ENCODE peak calls at places on chromosomes 11 and 22, in five cellular contexts. One of them, this sample, is unnamed.

GRCh38 chr22:22375586-22376351 is 131.2 kb downstream of the VPREB1 start:
- DNase-seq in GM12878: no peak
- DNase-seq in HepG2: no peak
- DNase-seq in HEK293T: no peak
- DNase-seq in H1: no peak
- DNase-seq in this sample: no peak

GRCh38 chr11:128544625-128545024 is 42.7 kb downstream of the ETS1 start:
- DNase-seq in GM12878: no peak
- DNase-seq in H1: no peak
- DNase-seq in HEK293T: no peak
- DNase-seq in HepG2: no peak
- DNase-seq in this sample: no peak

GRCh38 chr11:103534959-103535358 is 425.7 kb downstream of the DYNC2H1 start:
- DNase-seq in GM12878: no peak
- DNase-seq in HEK293T: no peak
- DNase-seq in HepG2: no peak
- DNase-seq in H1: no peak
- DNase-seq in this sample: no peak

GRCh38 chr11:19906126-19906525 is 193.5 kb downstream of the NAV2 start:
- DNase-seq in GM12878: no peak
- DNase-seq in HEK293T: no peak
- DNase-seq in H1: no peak
- DNase-seq in HepG2: no peak
- DNase-seq in this sample: no peak

GRCh38 chr11:34223021-34223813 is 117.8 kb downstream of the NAT10 start:
- DNase-seq in GM12878: no peak
- DNase-seq in HEK293T: peak
- DNase-seq in HepG2: no peak
- DNase-seq in H1: no peak
- DNase-seq in this sample: no peak

GRCh38 chr22:21712751-21713427 is 22.7 kb downstream of the YPEL1 start:
- DNase-seq in HepG2: peak
- DNase-seq in GM12878: no peak
- DNase-seq in H1: peak
- DNase-seq in HEK293T: peak
- DNase-seq in this sample: peak

GRCh38 chr22:29002603-29003002 is 59.0 kb downstream of the C22orf31 start:
- DNase-seq in GM12878: no peak
- DNase-seq in HepG2: no peak
- DNase-seq in H1: no peak
- DNase-seq in HEK293T: no peak
- DNase-seq in this sample: no peak

GRCh38 chr11:64500176-64501013 is 90.6 kb upstream of the SLC22A12 start:
- DNase-seq in GM12878: no peak
- DNase-seq in HEK293T: no peak
- DNase-seq in HepG2: no peak
- DNase-seq in H1: no peak
- DNase-seq in this sample: no peak

GRCh38 chr11:4074266-4074665 is 20.3 kb upstream of the RRM1 start:
- DNase-seq in HepG2: no peak
- DNase-seq in H1: no peak
- DNase-seq in GM12878: no peak
- DNase-seq in HEK293T: no peak
- DNase-seq in this sample: no peak

DNA sequence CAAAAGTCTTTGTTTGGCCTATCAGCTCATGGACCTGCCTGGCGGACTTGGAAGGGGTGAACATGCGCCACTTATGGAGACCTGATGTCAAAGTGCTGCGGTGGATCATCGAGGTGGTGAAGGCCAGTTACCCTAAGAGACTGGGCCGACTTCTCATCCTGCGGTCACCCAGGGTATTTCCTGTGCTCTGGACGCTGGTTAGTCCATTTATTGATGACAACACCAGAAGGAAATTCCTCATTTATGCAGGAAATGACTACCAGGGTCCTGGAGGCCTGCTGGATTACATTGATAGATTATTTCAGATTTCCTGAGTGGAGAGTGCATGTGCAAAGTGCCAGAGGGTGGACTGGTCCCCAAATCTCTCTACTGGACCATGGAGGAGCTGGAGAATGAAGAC is 17.9 kb downstream of the ALKBH3 start:
- DNase-seq in H1: no peak
- DNase-seq in HepG2: no peak
- DNase-seq in HEK293T: no peak
- DNase-seq in GM12878: no peak
- DNase-seq in this sample: no peak
- TF ChIP-seq SUZ12 in H1: no peak
- TF ChIP-seq SUZ12 in HepG2: no peak
- TF ChIP-seq SUZ12 in HEK293T: no peak
- TF ChIP-seq SUZ12 in GM12878: no peak
- TF ChIP-seq SUZ12 in this sample: no peak

DNA sequence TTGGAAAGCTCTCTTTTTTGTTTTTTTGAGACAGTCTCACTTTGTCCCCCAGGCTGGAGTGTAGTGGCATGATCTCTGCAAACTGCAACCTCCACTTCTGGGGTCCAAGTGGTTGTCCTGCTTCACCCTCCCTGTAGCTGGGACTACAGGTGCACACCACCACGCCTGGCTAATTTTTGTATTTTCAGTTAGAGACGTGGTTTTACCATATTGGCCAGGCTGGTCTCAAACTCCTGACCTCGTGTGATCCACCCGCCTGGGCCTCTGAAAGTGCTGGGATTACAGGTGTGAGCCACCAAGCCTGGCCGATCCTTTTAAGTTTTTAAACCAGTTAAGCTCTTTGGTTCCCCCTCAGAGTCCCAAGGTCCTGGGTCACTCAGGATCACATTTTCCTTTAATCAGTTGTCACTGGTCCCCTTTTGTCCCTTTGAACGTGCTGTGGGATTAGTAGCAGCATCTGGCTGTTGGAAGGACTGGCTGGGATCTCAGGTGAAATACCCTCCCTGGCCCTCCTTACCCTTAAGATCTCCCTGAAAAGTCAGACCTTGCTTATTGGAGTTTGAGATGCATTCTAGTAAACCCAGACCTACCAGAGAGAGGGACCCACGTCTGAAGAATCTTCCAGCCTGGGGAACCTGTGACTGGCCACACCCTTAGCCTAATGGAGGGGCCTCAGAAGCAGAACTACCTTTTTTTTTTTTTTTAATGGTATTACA is 8.1 kb downstream of the MALAT1 start:
- DNase-seq in HepG2: no peak
- DNase-seq in GM12878: no peak
- DNase-seq in H1: peak
- DNase-seq in HEK293T: no peak
- DNase-seq in this sample: no peak
- TF ChIP-seq SUZ12 in HepG2: no peak
- TF ChIP-seq SUZ12 in GM12878: no peak
- TF ChIP-seq SUZ12 in H1: no peak
- TF ChIP-seq SUZ12 in HEK293T: no peak
- TF ChIP-seq SUZ12 in this sample: no peak

GRCh38 chr11:130177782-130178181 is 18.2 kb downstream of the ST14 start:
- DNase-seq in H1: no peak
- DNase-seq in HEK293T: no peak
- DNase-seq in GM12878: no peak
- DNase-seq in HepG2: no peak
- DNase-seq in this sample: no peak
- TF ChIP-seq SUZ12 in H1: no peak
- TF ChIP-seq SUZ12 in HEK293T: no peak
- TF ChIP-seq SUZ12 in GM12878: no peak
- TF ChIP-seq SUZ12 in HepG2: no peak
- TF ChIP-seq SUZ12 in this sample: no peak

GRCh38 chr11:125156346-125156745 is 8.2 kb upstream of the PKNOX2 start:
- DNase-seq in HEK293T: no peak
- DNase-seq in HepG2: no peak
- DNase-seq in H1: no peak
- DNase-seq in GM12878: no peak
- DNase-seq in this sample: no peak
- TF ChIP-seq SUZ12 in HEK293T: no peak
- TF ChIP-seq SUZ12 in HepG2: no peak
- TF ChIP-seq SUZ12 in H1: no peak
- TF ChIP-seq SUZ12 in GM12878: no peak
- TF ChIP-seq SUZ12 in this sample: no peak

DNA sequence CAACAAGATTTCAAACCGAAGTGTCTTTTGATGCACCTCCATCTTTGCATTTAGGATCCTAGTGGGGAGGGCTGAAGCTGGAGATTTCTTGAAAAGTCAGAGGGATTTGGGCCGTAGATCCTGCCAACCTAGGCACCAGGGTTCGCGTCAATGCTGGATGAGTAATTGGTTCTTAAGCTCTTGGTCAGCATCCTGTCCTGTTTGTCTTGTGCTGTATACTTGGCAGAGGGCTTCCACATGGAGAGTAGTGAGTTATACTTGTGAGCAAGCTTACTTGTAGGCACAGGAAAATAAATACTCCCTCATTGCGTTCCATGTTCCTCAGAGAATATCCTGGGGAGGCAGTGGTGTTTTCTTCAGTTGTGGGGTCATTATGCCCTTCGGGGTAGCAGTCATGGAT is 12.6 kb downstream of the INSC start:
- DNase-seq in GM12878: no peak
- DNase-seq in HEK293T: no peak
- DNase-seq in H1: peak
- DNase-seq in HepG2: no peak
- DNase-seq in this sample: no peak
- TF ChIP-seq SUZ12 in GM12878: no peak
- TF ChIP-seq SUZ12 in HEK293T: no peak
- TF ChIP-seq SUZ12 in H1: no peak
- TF ChIP-seq SUZ12 in HepG2: no peak
- TF ChIP-seq SUZ12 in this sample: no peak

This sample was measured in NT2/D1.